ENCODE peak calls at places on chromosomes 13 and 19, in seven cellular contexts. F, Y, S, D, M, K and C are unnamed samples.

GRCh38 chr19:41801682-41802317 is 5.4 kb downstream of the CEACAM3 start:
- DNase-seq in F (peak), Y (peak), S (no peak), D (no peak), M (no peak), K (no peak), C (no peak)

GRCh38 chr13:87884874-87885273 is 213.7 kb downstream of the SLITRK5 start:
- DNase-seq in F (no peak), Y (no peak), S (no peak), D (no peak), M (no peak), K (peak), C (peak)

GRCh38 chr19:3123088-3123721 is 12.6 kb upstream of the GNA15 start:
- DNase-seq in F (no peak), Y (no peak), S (no peak), D (no peak), M (no peak), K (no peak), C (no peak)

GRCh38 chr19:58581227-58582141 is 8.3 kb upstream of the MZF1 start:
- DNase-seq in F (no peak), Y (peak), S (peak), D (peak), M (peak), K (no peak), C (peak)

GRCh38 chr13:111511219-111511732 is 190.8 kb downstream of the TEX29 start:
- DNase-seq in F (no peak), Y (no peak), S (no peak), D (no peak), M (no peak), K (no peak), C (no peak)

GRCh38 chr13:48066310-48066989 is 28.5 kb downstream of the MED4 start:
- DNase-seq in F (no peak), Y (no peak), S (no peak), D (no peak), M (no peak), K (no peak), C (no peak)

GRCh38 chr19:3984584-3984907 is 717 bp downstream of the EEF2 start:
- DNase-seq in F (no peak), Y (no peak), S (no peak), D (no peak), M (no peak), K (no peak), C (no peak)

GRCh38 chr19:15299568-15300409 is 32.5 kb downstream of the BRD4 start:
- DNase-seq in F (no peak), Y (no peak), S (no peak), D (no peak), M (no peak), K (no peak), C (no peak)

GRCh38 chr13:50126378-50127016 is 111.3 kb downstream of the KCNRG start:
- DNase-seq in F (peak), Y (no peak), S (peak), D (no peak), M (no peak), K (peak), C (no peak)

GRCh38 chr19:17229890-17230289 is 3.9 kb downstream of the OCEL1 start:
- DNase-seq in F (no peak), Y (no peak), S (no peak), D (no peak), M (no peak), K (no peak), C (no peak)

GRCh38 chr19:30448386-30449130 is 76.4 kb downstream of the ZNF536 start:
- DNase-seq in F (no peak), Y (no peak), S (no peak), D (no peak), M (no peak), K (no peak), C (no peak)